ENCODE peak calls at places on chromosomes 5 and 9, in five cellular contexts. C is cardiac fibroblast, H is heart right ventricle, P is dorsolateral prefrontal cortex, S is NCI-H1694. D is an unnamed sample.

GRCh38 chr5:62600560-62601252 is 22.1 kb downstream of the LRRC70 start:
- DNase-seq in C (no peak), S (no peak), H (no peak), P (no peak), D (no peak)

GRCh38 chr9:100436566-100436965 is 9.6 kb downstream of the MSANTD3 start:
- DNase-seq in H (no peak), S (no peak), P (no peak), C (no peak), D (no peak)

GRCh38 chr5:59140133-59140532 is 557.3 kb downstream of the RAB3C start:
- DNase-seq in H (no peak), P (no peak), C (no peak), S (no peak), D (no peak)

GRCh38 chr9:111582888-111583287 is 16.6 kb downstream of the PTGR1 start:
- DNase-seq in P (no peak), S (no peak), C (peak; percentile 84), H (no peak), D (no peak)

GRCh38 chr9:105994970-105995369 is 300.6 kb downstream of the TMEM38B start:
- DNase-seq in S (no peak), C (peak; percentile 2), P (peak; percentile 47), H (no peak), D (no peak)

GRCh38 chr5:134374234-134374633 is 2.9 kb downstream of the UBE2B start:
- DNase-seq in P (no peak), C (no peak), H (no peak), S (no peak), D (no peak)

GRCh38 chr9:128494108-128494742 is 10.3 kb upstream of the GLE1 start:
- DNase-seq in S (no peak), P (no peak), C (peak; percentile 46), H (peak; percentile 64), D (no peak)

GRCh38 chr9:114004221-114004716 is 73.8 kb downstream of the AMBP start:
- DNase-seq in H (peak; percentile 89), P (no peak), C (no peak), S (no peak), D (peak; percentile 52)

GRCh38 chr9:117080996-117081395 is 333.9 kb downstream of the ASTN2 start:
- DNase-seq in S (no peak), P (no peak), H (no peak), C (no peak), D (no peak)

GRCh38 chr5:110335361-110336046 is 391.0 kb downstream of the TMEM232 start:
- DNase-seq in S (no peak), P (no peak), C (peak; percentile 1), H (no peak), D (no peak)

GRCh38 chr9:124038790-124039633 is 27.4 kb downstream of the LHX2 start:
- DNase-seq in P (no peak), C (no peak), H (no peak), S (no peak), D (no peak)

GRCh38 chr5:67366256-67366655 is 169.7 kb upstream of the CD180 start:
- DNase-seq in C (no peak), S (no peak), H (no peak), P (no peak), D (no peak)

GRCh38 chr9:98709968-98710965 is 1.5 kb upstream of the GABBR2 start:
- DNase-seq in H (peak; percentile 26), C (peak; percentile 74), P (no peak), S (no peak), D (no peak)

GRCh38 chr5:176573564-176574296 is 24.6 kb downstream of the CDHR2 start:
- DNase-seq in P (peak; percentile 67), C (peak; percentile 57), S (peak; percentile 28), H (peak; percentile 62), D (peak; percentile 29)

GRCh38 chr5:172370648-172371248 is 83.6 kb downstream of the SH3PXD2B start:
- DNase-seq in C (peak; percentile 83), H (no peak), S (peak; percentile 22), P (no peak), D (no peak)

GRCh38 chr5:147140558-147140957 is 94.3 kb upstream of the STK32A start:
- DNase-seq in H (no peak), C (no peak), P (no peak), S (no peak), D (no peak)

GRCh38 chr5:43702815-43703214 is 99.8 kb downstream of the NNT start:
- DNase-seq in C (peak; percentile 16), S (peak; percentile 94), P (no peak), H (no peak), D (no peak)

GRCh38 chr9:91720313-91720712 is 229.7 kb downstream of the ROR2 start:
- DNase-seq in S (no peak), P (no peak), H (no peak), C (peak; percentile 5), D (no peak)

GRCh38 chr9:127128341-127129072 is 6.1 kb upstream of the ANGPTL2 start:
- DNase-seq in C (peak; percentile 24), P (peak; percentile 66), H (peak; percentile 73), S (no peak), D (no peak)

GRCh38 chr9:112884086-112884485 is 6.6 kb downstream of the SLC46A2 start:
- DNase-seq in P (no peak), C (no peak), S (no peak), H (no peak), D (no peak)

GRCh38 chr9:29928072-29928471 is 2354.8 kb upstream of the C9orf72 start:
- DNase-seq in C (no peak), S (no peak), H (no peak), P (no peak), D (no peak)

GRCh38 chr9:33510264-33511183 is 13.5 kb upstream of the ANKRD18B start:
- DNase-seq in C (peak; percentile 76), H (peak; percentile 77), P (peak; percentile 66), S (peak; percentile 41), D (no peak)

GRCh38 chr9:75039006-75039405 is 10.9 kb upstream of the CARNMT1 start:
- DNase-seq in P (no peak), S (no peak), H (no peak), C (peak; percentile 58), D (no peak)

GRCh38 chr5:29822499-29822898 is 1371.0 kb upstream of the CDH6 start:
- DNase-seq in C (no peak), S (no peak), P (no peak), H (no peak), D (no peak)

GRCh38 chr9:16787724-16788123 is 82.7 kb downstream of the BNC2 start:
- DNase-seq in C (peak; percentile 72), S (no peak), P (no peak), H (no peak), D (no peak)

D was measured in nucleus accumbens.